ENCODE peak calls at places on chromosomes 1 and 21, in five cellular contexts. O is colonic mucosa, D is hepatocyte, I is endodermal cell, Q is heart left ventricle. C is an unnamed sample.

GRCh38 chr1:209585672-209586071 is 2.2 kb downstream of the CAMK1G start:
- DNase-seq in O (peak; percentile 23), D (peak; percentile 83), I (peak; percentile 80), Q (peak; percentile 51), C (peak; percentile 80)

GRCh38 chr1:63847308-63847910 is 73.6 kb downstream of the ROR1 start:
- DNase-seq in O (no peak), D (no peak), I (no peak), Q (no peak), C (no peak)

GRCh38 chr1:162904579-162904978 is 43.6 kb upstream of the CCDC190 start:
- DNase-seq in O (no peak), D (no peak), I (no peak), Q (peak; percentile 59), C (no peak)

GRCh38 chr1:65372557-65372956 is 47.9 kb upstream of the LEPR start:
- DNase-seq in O (no peak), D (no peak), I (no peak), Q (no peak), C (no peak)

GRCh38 chr1:68010094-68010493 is 40.3 kb downstream of the DIRAS3 start:
- DNase-seq in O (no peak), D (peak; percentile 32), I (no peak), Q (no peak), C (no peak)

GRCh38 chr21:35838350-35838749 is 222.0 kb downstream of the SETD4 start:
- DNase-seq in O (no peak), D (no peak), I (peak; percentile 23), Q (no peak), C (no peak)

GRCh38 chr1:32447469-32448185 is 17.2 kb upstream of the ZBTB8B start:
- DNase-seq in O (no peak), D (peak; percentile 62), I (peak; percentile 90), Q (no peak), C (no peak)

GRCh38 chr1:207952617-207953542 is 42.0 kb upstream of the CD34 start:
- DNase-seq in O (no peak), D (no peak), I (no peak), Q (no peak), C (no peak)

GRCh38 chr1:173447224-173447623 is 29.9 kb upstream of the PRDX6 start:
- DNase-seq in O (no peak), D (no peak), I (no peak), Q (no peak), C (no peak)

GRCh38 chr1:248243204-248243603 is 12.0 kb downstream of the OR2M4 start:
- DNase-seq in O (no peak), D (no peak), I (peak; percentile 56), Q (no peak), C (peak; percentile 31)

GRCh38 chr1:10891081-10891480 is 94.6 kb upstream of the CASZ1 start:
- DNase-seq in O (no peak), D (peak; percentile 2), I (no peak), Q (no peak), C (no peak)

GRCh38 chr1:11421443-11421842 is 57.5 kb upstream of the DISP3 start:
- DNase-seq in O (no peak), D (no peak), I (no peak), Q (no peak), C (no peak)

GRCh38 chr1:201904579-201904978 is 15.9 kb downstream of the SHISA4 start:
- DNase-seq in O (no peak), D (peak; percentile 50), I (no peak), Q (peak; percentile 60), C (peak; percentile 79)

DNA sequence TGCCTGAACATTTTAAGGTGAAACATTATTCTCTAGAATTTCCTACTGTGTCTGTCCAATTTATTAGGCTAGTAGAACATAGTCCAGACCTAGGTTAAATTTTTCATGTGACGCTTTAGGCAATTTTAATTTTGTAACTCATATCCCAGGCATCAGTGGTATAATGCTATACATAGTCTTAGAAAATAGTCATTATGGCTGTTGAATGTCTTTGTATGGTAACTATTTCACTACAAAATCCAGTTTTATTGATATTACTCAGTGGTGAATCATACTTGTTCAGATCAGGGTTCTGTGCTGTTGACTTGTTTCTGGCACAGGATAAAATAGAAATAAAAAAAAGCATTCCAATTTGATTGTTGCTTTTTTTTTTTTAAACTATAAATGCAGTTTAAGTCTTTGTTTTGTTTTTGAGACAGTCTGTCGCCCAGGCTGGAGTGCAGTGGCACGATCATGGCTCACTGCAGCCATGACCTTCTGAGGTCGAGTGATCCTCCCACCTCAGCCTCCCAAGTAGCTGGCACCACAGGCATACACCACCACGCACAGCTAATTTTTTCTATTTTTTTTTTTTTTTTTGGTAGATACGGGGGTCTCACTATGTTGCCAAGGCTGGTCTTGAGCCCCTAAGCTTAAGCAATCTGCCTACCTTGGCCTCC is 67.0 kb downstream of the PRDM2 start:
- DNase-seq in O (no peak), D (no peak), I (no peak), Q (no peak), C (no peak)
- H3K4me1 ChIP-seq in O (no peaks in the 10 kb centered on the region), D (peaks cover 16% of the 10 kb centered on the region), I (peaks cover 12% of the 10 kb centered on the region), Q (peaks cover 28% of the 10 kb centered on the region), C (peaks cover 56% of the 10 kb centered on the region)

DNA sequence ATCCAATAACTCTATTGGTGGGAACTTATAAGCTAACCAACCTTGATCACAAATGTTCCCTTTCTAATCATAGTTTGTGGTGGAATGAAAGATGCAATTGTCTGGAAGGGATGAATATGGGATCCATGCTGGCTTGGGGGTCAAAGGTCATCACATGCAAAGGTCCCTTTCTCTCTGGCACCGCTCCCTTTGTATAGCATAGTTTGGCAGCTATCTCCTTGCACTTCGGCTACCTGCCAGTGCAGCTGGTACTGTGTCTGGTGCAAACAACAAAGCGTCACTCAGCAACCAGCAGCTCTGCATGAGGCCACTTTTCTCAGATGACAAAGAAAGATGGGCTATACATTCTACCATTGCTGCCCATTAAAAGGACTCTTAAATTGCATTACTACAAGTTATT is 188.2 kb upstream of the NFIA start:
- DNase-seq in O (peak; percentile 36), D (no peak), I (no peak), Q (no peak), C (no peak)
- H3K4me1 ChIP-seq in O (no peaks in the 10 kb centered on the region), D (no peaks in the 10 kb centered on the region), I (peaks cover 4% of the 10 kb centered on the region), Q (peaks cover 18% of the 10 kb centered on the region), C (no peaks in the 10 kb centered on the region)

GRCh38 chr1:30688920-30689794 is 34.2 kb downstream of the MATN1 start:
- DNase-seq in O (no peak), D (no peak), I (peak; percentile 47), Q (no peak), C (no peak)
- H3K4me1 ChIP-seq in O (no peaks in the 10 kb centered on the region), D (no peaks in the 10 kb centered on the region), I (peaks cover 30% of the 10 kb centered on the region), Q (no peaks in the 10 kb centered on the region), C (no peaks in the 10 kb centered on the region)

GRCh38 chr1:13797397-13797796 is 97.4 kb downstream of the PRDM2 start:
- DNase-seq in O (no peak), D (no peak), I (no peak), Q (no peak), C (no peak)

GRCh38 chr1:13801711-13802486 is 101.9 kb downstream of the PRDM2 start:
- DNase-seq in O (peak; percentile 62), D (no peak), I (no peak), Q (no peak), C (no peak)

GRCh38 chr1:13798120-13798519 is 98.1 kb downstream of the PRDM2 start:
- DNase-seq in O (no peak), D (no peak), I (no peak), Q (no peak), C (no peak)

GRCh38 chr1:13801232-13801631 is 101.2 kb downstream of the PRDM2 start:
- DNase-seq in O (peak; percentile 49), D (no peak), I (no peak), Q (no peak), C (no peak)

DNA sequence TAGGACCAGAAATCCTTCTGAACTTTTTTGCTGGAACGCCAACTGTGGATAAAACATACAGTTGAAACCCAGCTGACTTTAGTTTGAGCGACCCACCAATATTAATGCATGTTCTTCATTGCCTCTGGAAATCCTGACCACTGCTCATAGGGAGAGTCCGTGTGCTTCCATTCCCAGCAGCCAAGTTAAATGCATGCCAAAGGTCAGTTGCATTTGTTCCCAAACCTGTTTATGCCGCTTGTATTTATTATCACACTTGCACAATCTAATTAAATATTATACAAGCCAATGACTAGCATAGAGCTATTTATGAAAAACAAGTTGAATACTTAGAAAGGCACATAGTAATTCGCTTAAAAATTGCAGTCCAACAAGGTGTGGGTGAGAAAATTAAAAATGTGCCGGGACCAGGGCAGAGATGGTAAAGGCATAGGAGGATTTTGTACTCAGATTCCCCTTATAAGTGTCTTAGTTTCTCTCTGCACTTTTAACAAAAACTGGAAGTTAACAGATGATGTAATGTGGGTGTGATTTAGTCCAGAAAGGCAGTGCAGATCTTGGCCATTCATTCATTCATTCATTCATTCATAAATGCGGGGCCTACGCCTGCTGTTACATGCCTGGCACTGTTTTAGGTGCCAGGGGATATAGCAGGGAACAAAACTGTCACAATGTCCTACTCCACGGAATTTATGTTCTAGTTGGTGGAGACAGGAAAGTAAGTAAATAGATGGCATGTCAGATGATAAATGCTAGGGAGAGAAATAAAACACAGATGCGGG is 99.7 kb downstream of the PRDM2 start:
- DNase-seq in O (no peak), D (no peak), I (no peak), Q (no peak), C (no peak)
- H3K4me1 ChIP-seq in O (no peaks in the 10 kb centered on the region), D (peaks cover 4% of the 10 kb centered on the region), I (no peaks in the 10 kb centered on the region), Q (no peaks in the 10 kb centered on the region), C (peaks cover 24% of the 10 kb centered on the region)

GRCh38 chr1:21899267-21899810 is 37.8 kb downstream of the HSPG2 start:
- DNase-seq in O (no peak), D (no peak), I (no peak), Q (no peak), C (no peak)
- H3K4me1 ChIP-seq in O (peaks cover 42% of the 10 kb centered on the region), D (peaks cover 20% of the 10 kb centered on the region), I (peaks cover 3% of the 10 kb centered on the region), Q (peaks cover 98% of the 10 kb centered on the region), C (peaks cover 87% of the 10 kb centered on the region)

DNA sequence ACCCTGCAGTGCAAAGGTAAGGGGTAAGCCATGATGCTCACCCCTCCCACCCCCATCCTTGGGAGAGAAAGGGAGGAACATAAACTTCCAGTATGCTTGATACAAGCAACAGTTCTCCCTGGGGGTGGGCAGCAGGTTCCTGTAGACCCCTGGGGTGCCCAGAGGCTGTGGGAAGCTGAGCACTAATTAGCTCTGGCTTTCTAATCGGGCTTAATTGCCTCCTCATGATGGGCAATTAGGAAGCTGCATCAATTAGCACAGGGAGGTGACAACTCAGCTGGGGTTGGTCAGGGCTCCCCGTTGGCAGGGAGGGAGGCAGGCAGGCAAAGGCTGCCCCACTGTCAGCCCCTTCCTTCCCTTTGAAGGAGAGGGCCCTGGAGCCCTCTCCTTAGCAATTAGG is 15.7 kb upstream of the LMNA start:
- DNase-seq in O (no peak), D (no peak), I (peak; percentile 42), Q (no peak), C (no peak)
- H3K4me1 ChIP-seq in O (peaks cover 21% of the 10 kb centered on the region), D (peaks cover 34% of the 10 kb centered on the region), I (no peaks in the 10 kb centered on the region), Q (peaks cover 38% of the 10 kb centered on the region), C (peaks cover 18% of the 10 kb centered on the region)

C was measured in thyroid gland.